ENCODE peak calls at places on chromosomes 2 and 18, in eight cellular contexts. Q is left lung, B is retina, U is cardiac fibroblast, K is foreskin fibroblast, A is breast epithelium, V is Right ventricle myocardium superior, X is HS-5. M is an unnamed sample.
A peak's percentile ranks its signal among the peaks of the same experiment; 100 is the strongest.

GRCh38 chr2:37827911-37828411 is 97.1 kb upstream of the RMDN2 start:
- DNase-seq in Q (no peak), B (no peak), U (peak; percentile 56), K (peak; percentile 93), A (no peak), V (no peak), X (peak; percentile 88), M (no peak)

GRCh38 chr2:30615926-30616325 is 168.9 kb downstream of the LCLAT1 start:
- DNase-seq in Q (no peak), B (no peak), U (no peak), K (no peak), A (no peak), V (no peak), X (no peak), M (no peak)

GRCh38 chr2:69762513-69763494 is 20.9 kb downstream of the ANXA4 start:
- DNase-seq in Q (no peak), B (no peak), U (no peak), K (peak; percentile 46), A (no peak), V (no peak), X (no peak), M (no peak)

GRCh38 chr18:59087391-59087790 is 52.3 kb upstream of the SEC11C start:
- DNase-seq in Q (no peak), B (no peak), U (no peak), K (no peak), A (no peak), V (no peak), X (no peak), M (no peak)

GRCh38 chr2:218284106-218284811 is 8.0 kb downstream of the TMBIM1 start:
- DNase-seq in Q (peak; percentile 29), B (no peak), U (peak; percentile 82), K (peak; percentile 86), A (no peak), V (peak; percentile 63), X (peak; percentile 53), M (no peak)

GRCh38 chr2:9975805-9976447 is 24.4 kb downstream of the GRHL1 start:
- DNase-seq in Q (no peak), B (no peak), U (peak; percentile 99), K (peak; percentile 97), A (no peak), V (no peak), X (peak; percentile 96), M (no peak)

GRCh38 chr2:120620025-120620793 is 115.5 kb upstream of the GLI2 start:
- DNase-seq in Q (no peak), B (no peak), U (peak; percentile 62), K (peak; percentile 91), A (no peak), V (no peak), X (peak; percentile 40), M (no peak)

GRCh38 chr2:198441246-198441645 is 636.9 kb downstream of the PLCL1 start:
- DNase-seq in Q (no peak), B (no peak), U (no peak), K (no peak), A (no peak), V (no peak), X (peak; percentile 63), M (no peak)

GRCh38 chr2:38750793-38751042 is 443 bp downstream of the SRSF7 start:
- DNase-seq in Q (peak; percentile 89), B (no peak), U (no peak), K (peak; percentile 71), A (peak; percentile 63), V (peak; percentile 81), X (no peak), M (no peak)

GRCh38 chr2:178764097-178764496 is 43.1 kb downstream of the TTN start:
- DNase-seq in Q (no peak), B (no peak), U (peak; percentile 6), K (peak; percentile 17), A (no peak), V (no peak), X (no peak), M (no peak)

GRCh38 chr2:118371500-118371899 is 283.2 kb downstream of the INSIG2 start:
- DNase-seq in Q (no peak), B (peak; percentile 51), U (peak; percentile 65), K (peak; percentile 85), A (no peak), V (no peak), X (peak; percentile 45), M (no peak)

GRCh38 chr2:123606631-123607030 is 418.5 kb upstream of the CNTNAP5 start:
- DNase-seq in Q (no peak), B (no peak), U (no peak), K (no peak), A (no peak), V (no peak), X (no peak), M (no peak)

GRCh38 chr2:175318542-175318941 is 137.0 kb upstream of the ATP5MC3 start:
- DNase-seq in Q (no peak), B (no peak), U (no peak), K (no peak), A (no peak), V (no peak), X (no peak), M (no peak)

GRCh38 chr2:6943971-6944370 is 26.8 kb downstream of the RNF144A start:
- DNase-seq in Q (no peak), B (no peak), U (no peak), K (no peak), A (no peak), V (no peak), X (no peak), M (no peak)

GRCh38 chr2:120765031-120765910 is 29.6 kb downstream of the GLI2 start:
- DNase-seq in Q (peak; percentile 56), B (no peak), U (peak; percentile 65), K (no peak), A (peak; percentile 34), V (peak; percentile 67), X (no peak), M (no peak)

GRCh38 chr2:168780671-168781071 is 21.8 kb upstream of the NOSTRIN start:
- DNase-seq in Q (no peak), B (no peak), U (peak; percentile 27), K (peak; percentile 18), A (no peak), V (no peak), X (no peak), M (no peak)

GRCh38 chr2:36582556-36583350 is 15.2 kb downstream of the FEZ2 start:
- DNase-seq in Q (no peak), B (no peak), U (no peak), K (no peak), A (no peak), V (no peak), X (no peak), M (no peak)

GRCh38 chr18:35182151-35182550 is 58.7 kb upstream of the ZNF397 start:
- DNase-seq in Q (no peak), B (no peak), U (no peak), K (no peak), A (no peak), V (no peak), X (no peak), M (no peak)

GRCh38 chr2:140892911-140893637 is 1237.7 kb downstream of the LRP1B start:
- DNase-seq in Q (no peak), B (no peak), U (no peak), K (peak; percentile 40), A (no peak), V (no peak), X (peak; percentile 19), M (no peak)